ENCODE peak calls at places on chromosomes 7 and 10, in nine cellular contexts. C is fibroblast of villous mesenchyme, N is cardiac fibroblast, H is AG09309, Y is IMR-90, A is PC-3, U is mammary epithelial cell, O is dorsolateral prefrontal cortex, V is right lobe of liver. I is an unnamed sample.

GRCh38 chr10:114708717-114709352 is 50.8 kb upstream of the ABLIM1 start:
- DNase-seq in C (peak), N (peak), H (peak), Y (peak), A (peak), U (peak), O (no peak), V (no peak), I (peak)

GRCh38 chr10:90342480-90342879 is 515.4 kb downstream of the HTR7 start:
- DNase-seq in C (no peak), N (no peak), H (no peak), Y (no peak), A (no peak), U (no peak), O (no peak), V (no peak), I (no peak)

GRCh38 chr10:3445688-3446087 is 273.1 kb upstream of the PITRM1 start:
- DNase-seq in C (no peak), N (no peak), H (no peak), Y (peak), A (no peak), U (no peak), O (no peak), V (no peak), I (peak)

GRCh38 chr7:105723582-105723981 is 142.3 kb upstream of the EFCAB10 start:
- DNase-seq in C (peak), N (no peak), H (no peak), Y (no peak), A (no peak), U (no peak), O (no peak), V (no peak), I (no peak)

GRCh38 chr7:95772771-95773581 is 622 bp downstream of the DYNC1I1 start:
- DNase-seq in C (peak), N (peak), H (no peak), Y (no peak), A (peak), U (peak), O (no peak), V (peak), I (peak)

GRCh38 chr10:91610444-91610843 is 22.4 kb downstream of the PPP1R3C start:
- DNase-seq in C (no peak), N (peak), H (no peak), Y (peak), A (no peak), U (no peak), O (no peak), V (no peak), I (no peak)

GRCh38 chr7:37018954-37019353 is 294.7 kb upstream of the AOAH start:
- DNase-seq in C (no peak), N (no peak), H (no peak), Y (no peak), A (no peak), U (no peak), O (no peak), V (no peak), I (no peak)

GRCh38 chr10:98485959-98486358 is 39.2 kb upstream of the HPS1 start:
- DNase-seq in C (no peak), N (peak), H (no peak), Y (peak), A (peak), U (peak), O (no peak), V (no peak), I (no peak)

GRCh38 chr7:1663857-1664651 is 6.0 kb upstream of the ELFN1 start:
- DNase-seq in C (no peak), N (no peak), H (no peak), Y (no peak), A (no peak), U (no peak), O (peak), V (peak), I (no peak)

GRCh38 chr7:49074538-49074937 is 150.2 kb downstream of the CDC14C start:
- DNase-seq in C (no peak), N (no peak), H (no peak), Y (no peak), A (no peak), U (no peak), O (no peak), V (no peak), I (no peak)

GRCh38 chr10:129332476-129332875 is 134.6 kb upstream of the MGMT start:
- DNase-seq in C (no peak), N (no peak), H (no peak), Y (peak), A (peak), U (no peak), O (no peak), V (no peak), I (peak)

GRCh38 chr10:3173173-3173878 is 744 bp upstream of the PITRM1 start:
- DNase-seq in C (no peak), N (no peak), H (no peak), Y (no peak), A (peak), U (no peak), O (peak), V (peak), I (no peak)

GRCh38 chr7:96719164-96719563 is 9.5 kb upstream of the SEM1 start:
- DNase-seq in C (no peak), N (no peak), H (no peak), Y (no peak), A (no peak), U (no peak), O (no peak), V (no peak), I (no peak)

GRCh38 chr7:131057015-131057518 is 270.6 kb upstream of the MKLN1 start:
- DNase-seq in C (peak), N (peak), H (peak), Y (peak), A (no peak), U (peak), O (no peak), V (no peak), I (peak)

GRCh38 chr10:78621183-78621789 is 447.5 kb upstream of the ZMIZ1 start:
- DNase-seq in C (no peak), N (no peak), H (no peak), Y (no peak), A (peak), U (no peak), O (no peak), V (no peak), I (no peak)

GRCh38 chr7:64872809-64873500 is 30.1 kb upstream of the ZNF273 start:
- DNase-seq in C (no peak), N (no peak), H (no peak), Y (no peak), A (no peak), U (no peak), O (no peak), V (no peak), I (no peak)

GRCh38 chr10:124093076-124093773 is at the start of gene CHST15:
- DNase-seq in C (peak), N (peak), H (no peak), Y (no peak), A (peak), U (peak), O (no peak), V (peak), I (peak)

GRCh38 chr10:65501259-65501658 is 1424.6 kb upstream of the LRRTM3 start:
- DNase-seq in C (no peak), N (no peak), H (no peak), Y (no peak), A (no peak), U (no peak), O (no peak), V (no peak), I (no peak)

GRCh38 chr10:73584737-73585136 is 6.4 kb downstream of the USP54 start:
- DNase-seq in C (peak), N (peak), H (peak), Y (peak), A (peak), U (no peak), O (no peak), V (no peak), I (peak)

GRCh38 chr7:99036531-99037175 is 107.3 kb downstream of the SMURF1 start:
- DNase-seq in C (peak), N (peak), H (no peak), Y (peak), A (peak), U (peak), O (peak), V (no peak), I (peak)

GRCh38 chr7:150362989-150363769 is 5.4 kb upstream of the REPIN1 start:
- DNase-seq in C (no peak), N (no peak), H (no peak), Y (no peak), A (peak), U (no peak), O (no peak), V (no peak), I (no peak)

GRCh38 chr7:155531686-155532085 is 14.7 kb downstream of the CNPY1 start:
- DNase-seq in C (no peak), N (no peak), H (no peak), Y (no peak), A (peak), U (no peak), O (no peak), V (no peak), I (no peak)

GRCh38 chr7:11130012-11130411 is 156.3 kb downstream of the PHF14 start:
- DNase-seq in C (peak), N (peak), H (no peak), Y (peak), A (no peak), U (no peak), O (no peak), V (no peak), I (no peak)

GRCh38 chr10:63700209-63700934 is 179.2 kb downstream of the REEP3 start:
- DNase-seq in C (peak), N (peak), H (peak), Y (peak), A (peak), U (peak), O (no peak), V (no peak), I (peak)

GRCh38 chr10:74178042-74178791 is 27.2 kb downstream of the ADK start:
- DNase-seq in C (no peak), N (no peak), H (no peak), Y (no peak), A (peak), U (no peak), O (no peak), V (no peak), I (no peak)

GRCh38 chr10:14953452-14954000 is 370 bp downstream of the DCLRE1C start:
- DNase-seq in C (peak), N (peak), H (no peak), Y (peak), A (peak), U (peak), O (no peak), V (no peak), I (peak)

GRCh38 chr10:72173635-72174296 is 42.0 kb upstream of the ANAPC16 start:
- DNase-seq in C (peak), N (peak), H (no peak), Y (peak), A (no peak), U (no peak), O (no peak), V (no peak), I (peak)

DNA sequence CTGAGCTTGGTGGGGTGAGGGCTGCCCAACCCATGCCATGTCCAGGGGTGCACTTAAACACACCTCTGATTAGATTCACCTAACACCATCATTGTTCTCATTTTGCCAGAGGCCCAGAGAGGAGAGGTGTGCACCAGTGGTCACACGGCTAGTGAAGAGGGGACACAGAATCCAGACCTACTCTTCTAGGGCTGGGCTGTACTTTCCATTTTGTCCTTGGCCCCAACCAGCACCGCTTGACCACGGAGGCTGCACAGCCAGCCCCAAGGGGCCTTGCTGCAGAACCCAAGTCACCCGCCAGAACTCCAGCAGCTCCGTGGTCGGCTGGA is 246 bp upstream of the WDFY4 start:
- DNase-seq in C (no peak), N (no peak), H (no peak), Y (no peak), A (no peak), U (no peak), O (no peak), V (no peak), I (no peak)
- H3K4me3 ChIP-seq in C (no peak), N (no peak), H (no peak), Y (no peak), A (no peak), U (no peak), O (no peak), V (no peak), I (no peak)

GRCh38 chr10:37860494-37861190 is 3.2 kb upstream of the ZNF248 start:
- DNase-seq in C (peak), N (peak), H (peak), Y (peak), A (peak), U (peak), O (no peak), V (no peak), I (peak)

GRCh38 chr10:37856881-37857286 is 526 bp downstream of the ZNF248 start:
- DNase-seq in C (no peak), N (no peak), H (no peak), Y (no peak), A (peak), U (no peak), O (no peak), V (peak), I (peak)

GRCh38 chr10:37855691-37856090 is 1.7 kb downstream of the ZNF248 start:
- DNase-seq in C (no peak), N (no peak), H (no peak), Y (no peak), A (peak), U (peak), O (no peak), V (no peak), I (peak)

GRCh38 chr10:37854606-37855005 is 2.8 kb downstream of the ZNF248 start:
- DNase-seq in C (no peak), N (no peak), H (peak), Y (no peak), A (peak), U (no peak), O (no peak), V (no peak), I (peak)

DNA sequence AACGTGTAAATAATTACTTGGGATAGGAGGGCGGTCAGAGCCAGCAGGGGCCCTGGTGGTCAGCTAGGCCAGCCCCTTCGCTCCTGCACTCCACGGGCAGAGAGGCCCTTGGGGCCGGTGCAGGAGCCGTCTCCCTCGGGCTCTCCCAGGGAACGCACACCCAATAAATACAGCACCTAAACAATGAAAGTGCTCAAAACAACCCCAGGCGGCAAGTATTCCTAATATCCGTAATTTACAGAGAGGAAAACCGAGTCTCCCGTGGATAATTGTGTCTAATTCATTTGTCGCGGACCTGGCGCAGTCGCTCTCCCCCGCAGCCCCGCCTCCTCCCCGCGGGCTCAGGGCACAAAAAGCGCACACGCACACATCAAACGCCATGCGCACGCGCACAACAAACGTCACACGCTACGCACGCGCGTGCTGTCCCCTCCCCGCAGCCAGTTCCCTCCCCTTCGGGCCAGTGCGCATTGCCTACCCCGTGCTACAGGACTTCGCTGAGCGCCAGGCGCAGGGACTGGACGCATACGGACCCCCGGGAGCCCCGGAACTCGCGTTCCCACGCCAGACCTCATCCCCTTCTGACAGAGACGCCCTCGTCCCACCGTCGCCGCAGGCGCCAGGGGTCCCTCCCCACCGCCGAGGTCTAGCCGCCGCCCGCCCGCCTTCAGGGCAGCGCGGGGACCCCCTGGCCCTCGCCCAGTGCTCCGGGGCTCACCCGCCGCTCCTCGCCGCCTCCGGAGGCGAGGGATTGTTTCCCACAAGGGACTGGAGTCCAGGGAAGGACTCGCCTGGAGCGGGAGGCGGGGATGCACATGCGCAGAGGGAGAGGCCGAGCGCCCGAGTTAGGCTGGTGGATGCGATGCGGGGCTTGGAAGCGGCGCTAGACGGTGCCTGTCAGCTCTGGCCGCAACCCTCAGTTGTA is at the start of gene ZNF248:
- DNase-seq in C (peak), N (peak), H (peak), Y (peak), A (peak), U (peak), O (peak), V (peak), I (peak)
- TF ChIP-seq CTCF in C (no peak), N (no peak), H (no peak), Y (no peak), A (peak), U (no peak), O (no peak), V (peak), I (no peak)

GRCh38 chr7:41830271-41830670 is 127.4 kb upstream of the INHBA start:
- DNase-seq in C (no peak), N (no peak), H (no peak), Y (no peak), A (no peak), U (no peak), O (no peak), V (no peak), I (no peak)

GRCh38 chr7:41835977-41836530 is 133.2 kb upstream of the INHBA start:
- DNase-seq in C (no peak), N (no peak), H (no peak), Y (no peak), A (no peak), U (no peak), O (no peak), V (no peak), I (no peak)

GRCh38 chr7:41832936-41833335 is 130.0 kb upstream of the INHBA start:
- DNase-seq in C (no peak), N (peak), H (no peak), Y (no peak), A (no peak), U (no peak), O (no peak), V (no peak), I (peak)

GRCh38 chr7:41834805-41835694 is 132.2 kb upstream of the INHBA start:
- DNase-seq in C (peak), N (peak), H (no peak), Y (peak), A (no peak), U (no peak), O (no peak), V (no peak), I (peak)
- H3K4me3 ChIP-seq in C (no peak), N (no peak), H (no peak), Y (no peak), A (no peak), U (no peak), O (no peak), V (no peak), I (no peak)

GRCh38 chr10:132551093-132551807 is 13.7 kb downstream of the INPP5A start:
- DNase-seq in C (no peak), N (no peak), H (no peak), Y (no peak), A (no peak), U (no peak), O (peak), V (peak), I (no peak)
- TF ChIP-seq CTCF in C (no peak), N (no peak), H (no peak), Y (no peak), A (no peak), U (no peak), O (no peak), V (no peak), I (no peak)

GRCh38 chr10:28679941-28680752 is 2.8 kb downstream of the BAMBI start:
- DNase-seq in C (peak), N (peak), H (peak), Y (no peak), A (peak), U (peak), O (no peak), V (peak), I (no peak)
- H3K4me3 ChIP-seq in C (peak), N (peak), H (peak), Y (peak), A (peak), U (peak), O (peak), V (peak), I (no peak)

GRCh38 chr7:114209968-114210367 is 204.6 kb upstream of the FOXP2 start:
- DNase-seq in C (no peak), N (no peak), H (no peak), Y (no peak), A (no peak), U (no peak), O (no peak), V (no peak), I (no peak)
- TF ChIP-seq CTCF in C (no peak), N (no peak), H (peak), Y (no peak), A (no peak), U (no peak), O (no peak), V (no peak), I (no peak)

GRCh38 chr7:12805518-12805928 is 118.1 kb downstream of the ARL4A start:
- DNase-seq in C (no peak), N (no peak), H (no peak), Y (no peak), A (no peak), U (peak), O (no peak), V (no peak), I (no peak)

GRCh38 chr7:12803542-12803941 is 116.1 kb downstream of the ARL4A start:
- DNase-seq in C (no peak), N (no peak), H (no peak), Y (no peak), A (peak), U (no peak), O (no peak), V (no peak), I (no peak)

GRCh38 chr7:12802070-12802469 is 114.6 kb downstream of the ARL4A start:
- DNase-seq in C (no peak), N (no peak), H (no peak), Y (no peak), A (peak), U (peak), O (no peak), V (no peak), I (peak)

GRCh38 chr7:12800501-12800900 is 113.1 kb downstream of the ARL4A start:
- DNase-seq in C (no peak), N (peak), H (no peak), Y (no peak), A (no peak), U (no peak), O (no peak), V (no peak), I (no peak)

GRCh38 chr7:12801107-12801506 is 113.7 kb downstream of the ARL4A start:
- DNase-seq in C (no peak), N (no peak), H (no peak), Y (no peak), A (peak), U (no peak), O (no peak), V (no peak), I (no peak)
- H3K4me3 ChIP-seq in C (no peak), N (no peak), H (no peak), Y (no peak), A (peak), U (no peak), O (no peak), V (no peak), I (no peak)

GRCh38 chr7:7223250-7223649 is 40.9 kb downstream of the C1GALT1 start:
- DNase-seq in C (no peak), N (no peak), H (no peak), Y (no peak), A (no peak), U (no peak), O (no peak), V (no peak), I (no peak)
- TF ChIP-seq CTCF in C (no peak), N (no peak), H (no peak), Y (no peak), A (no peak), U (no peak), O (no peak), V (no peak), I (no peak)

GRCh38 chr7:157501576-157501975 is 164.8 kb downstream of the DNAJB6 start:
- DNase-seq in C (no peak), N (no peak), H (no peak), Y (no peak), A (no peak), U (no peak), O (no peak), V (no peak), I (no peak)

GRCh38 chr7:157498690-157499089 is 161.9 kb downstream of the DNAJB6 start:
- DNase-seq in C (no peak), N (no peak), H (no peak), Y (no peak), A (no peak), U (no peak), O (no peak), V (no peak), I (no peak)

GRCh38 chr7:157500171-157500960 is 163.6 kb downstream of the DNAJB6 start:
- DNase-seq in C (no peak), N (no peak), H (no peak), Y (no peak), A (no peak), U (no peak), O (no peak), V (no peak), I (no peak)

GRCh38 chr7:157499121-157499834 is 162.5 kb downstream of the DNAJB6 start:
- DNase-seq in C (no peak), N (no peak), H (no peak), Y (no peak), A (no peak), U (no peak), O (no peak), V (no peak), I (no peak)

DNA sequence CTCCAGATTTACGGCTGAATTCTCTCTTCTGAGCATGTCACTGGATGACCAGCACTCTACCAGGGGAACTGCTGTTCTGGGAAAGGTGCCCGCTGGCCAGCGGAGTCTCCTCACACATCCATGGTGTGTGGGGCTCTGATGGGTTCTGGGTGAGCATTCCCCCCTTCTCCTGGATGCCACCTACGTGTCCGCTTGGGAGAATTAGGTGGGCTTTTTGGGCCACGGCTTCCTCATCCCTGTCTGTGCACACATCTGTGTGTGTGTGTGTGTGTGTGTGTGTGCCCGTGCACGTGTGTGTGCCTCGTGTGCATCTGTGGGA is 163.0 kb downstream of the DNAJB6 start:
- DNase-seq in C (no peak), N (no peak), H (no peak), Y (no peak), A (no peak), U (no peak), O (no peak), V (no peak), I (no peak)
- H3K4me3 ChIP-seq in C (no peak), N (no peak), H (no peak), Y (no peak), A (no peak), U (no peak), O (no peak), V (no peak), I (no peak)

I was measured in fibroblast of mammary gland.